ENCODE peak calls at places on chromosome 6, in ten cellular contexts. X is RWPE1; D is NCI-H446 treated with DMSO at 0.1 percent for 48 hours; T is D341Med; E is astrocyte of the spinal cord; C is HuH-7; U is activated T-cell treated with anti-CD3 and anti-CD28 coated beads, Interleukin-2, amount 50 U/mL, for 4 hours; B is T-helper 17 cell; W is SHP77; Z is NCI-H69. L is an unnamed sample.

GRCh38 chr6:150444308-150444707 is 75.5 kb downstream of the IYD start:
- DNase-seq in X (no peak), D (no peak), T (no peak), E (no peak), C (no peak), U (no peak), B (no peak), W (no peak), Z (no peak), L (no peak)

GRCh38 chr6:92915466-92915865 is 503.9 kb downstream of the EPHA7 start:
- DNase-seq in X (no peak), D (no peak), T (no peak), E (no peak), C (no peak), U (no peak), B (no peak), W (no peak), Z (no peak), L (no peak)

GRCh38 chr6:161367472-161367871 is 93.6 kb upstream of the AGPAT4 start:
- DNase-seq in X (no peak), D (no peak), T (no peak), E (no peak), C (no peak), U (no peak), B (no peak), W (no peak), Z (no peak), L (no peak)

GRCh38 chr6:125163811-125164210 is 10.2 kb downstream of the TPD52L1 start:
- DNase-seq in X (no peak), D (no peak), T (no peak), E (no peak), C (no peak), U (no peak), B (no peak), W (no peak), Z (no peak), L (no peak)

GRCh38 chr6:8279094-8279805 is 156.1 kb downstream of the SLC35B3 start:
- DNase-seq in X (no peak), D (no peak), T (no peak), E (no peak), C (no peak), U (no peak), B (no peak), W (no peak), Z (peak), L (no peak)

GRCh38 chr6:20674664-20675063 is 140.4 kb downstream of the CDKAL1 start:
- DNase-seq in X (no peak), D (no peak), T (no peak), E (no peak), C (no peak), U (no peak), B (no peak), W (no peak), Z (peak), L (no peak)

GRCh38 chr6:133306876-133307275 is 65.7 kb downstream of the EYA4 start:
- DNase-seq in X (no peak), D (no peak), T (no peak), E (no peak), C (no peak), U (no peak), B (no peak), W (no peak), Z (no peak), L (no peak)

GRCh38 chr6:99183066-99183465 is 166.4 kb downstream of the FAXC start:
- DNase-seq in X (no peak), D (no peak), T (no peak), E (no peak), C (no peak), U (no peak), B (no peak), W (no peak), Z (no peak), L (no peak)